ENCODE peak calls at places on chromosomes 13 and 19, in seven cellular contexts. One of them, this sample, is unnamed.

GRCh38 chr19:419721-420515 is 11.0 kb upstream of the C2CD4C start:
- DNase-seq in esophagus squamous epithelium: no peak
- DNase-seq in BJ: no peak
- DNase-seq in colonic mucosa: no peak
- DNase-seq in MM.1S: no peak
- DNase-seq in upper lobe of left lung: no peak
- DNase-seq in progenitor cell of endocrine pancreas: no peak
- DNase-seq in this sample: no peak

GRCh38 chr19:7013678-7014077 is 7.6 kb downstream of the MBD3L2B start:
- DNase-seq in progenitor cell of endocrine pancreas: no peak
- DNase-seq in esophagus squamous epithelium: no peak
- DNase-seq in colonic mucosa: peak
- DNase-seq in MM.1S: no peak
- DNase-seq in upper lobe of left lung: no peak
- DNase-seq in BJ: no peak
- DNase-seq in this sample: peak

GRCh38 chr13:41916173-41916954 is 44.5 kb downstream of the VWA8 start:
- DNase-seq in MM.1S: peak
- DNase-seq in progenitor cell of endocrine pancreas: no peak
- DNase-seq in upper lobe of left lung: no peak
- DNase-seq in colonic mucosa: no peak
- DNase-seq in BJ: peak
- DNase-seq in esophagus squamous epithelium: no peak
- DNase-seq in this sample: no peak

GRCh38 chr13:32902898-32903297 is 113.3 kb upstream of the KL start:
- DNase-seq in progenitor cell of endocrine pancreas: no peak
- DNase-seq in colonic mucosa: peak
- DNase-seq in upper lobe of left lung: no peak
- DNase-seq in BJ: no peak
- DNase-seq in esophagus squamous epithelium: no peak
- DNase-seq in MM.1S: no peak
- DNase-seq in this sample: no peak

GRCh38 chr13:39788097-39788496 is 132.6 kb downstream of the COG6 start:
- DNase-seq in BJ: no peak
- DNase-seq in esophagus squamous epithelium: no peak
- DNase-seq in MM.1S: no peak
- DNase-seq in upper lobe of left lung: no peak
- DNase-seq in colonic mucosa: no peak
- DNase-seq in progenitor cell of endocrine pancreas: no peak
- DNase-seq in this sample: no peak

GRCh38 chr13:112771139-112771876 is 81.5 kb downstream of the ATP11A start:
- DNase-seq in BJ: no peak
- DNase-seq in colonic mucosa: no peak
- DNase-seq in upper lobe of left lung: peak
- DNase-seq in progenitor cell of endocrine pancreas: no peak
- DNase-seq in esophagus squamous epithelium: no peak
- DNase-seq in MM.1S: no peak
- DNase-seq in this sample: no peak

GRCh38 chr13:64855506-64855905 is 2374.6 kb downstream of the PCDH9 start:
- DNase-seq in upper lobe of left lung: no peak
- DNase-seq in MM.1S: no peak
- DNase-seq in progenitor cell of endocrine pancreas: no peak
- DNase-seq in esophagus squamous epithelium: no peak
- DNase-seq in BJ: no peak
- DNase-seq in colonic mucosa: no peak
- DNase-seq in this sample: no peak

GRCh38 chr13:38735655-38736440 is 49.0 kb downstream of the FREM2 start:
- DNase-seq in colonic mucosa: no peak
- DNase-seq in progenitor cell of endocrine pancreas: no peak
- DNase-seq in esophagus squamous epithelium: no peak
- DNase-seq in MM.1S: no peak
- DNase-seq in upper lobe of left lung: no peak
- DNase-seq in BJ: no peak
- DNase-seq in this sample: peak

GRCh38 chr19:10516671-10517286 is 468 bp downstream of the S1PR5 start:
- DNase-seq in upper lobe of left lung: no peak
- DNase-seq in colonic mucosa: no peak
- DNase-seq in MM.1S: no peak
- DNase-seq in BJ: no peak
- DNase-seq in progenitor cell of endocrine pancreas: no peak
- DNase-seq in esophagus squamous epithelium: no peak
- DNase-seq in this sample: no peak

GRCh38 chr13:74644239-74644638 is 510.0 kb upstream of the KLF12 start:
- DNase-seq in upper lobe of left lung: no peak
- DNase-seq in progenitor cell of endocrine pancreas: no peak
- DNase-seq in colonic mucosa: no peak
- DNase-seq in MM.1S: no peak
- DNase-seq in esophagus squamous epithelium: no peak
- DNase-seq in BJ: no peak
- DNase-seq in this sample: peak

GRCh38 chr19:44640518-44640917 is 3.2 kb upstream of the PVR start:
- DNase-seq in esophagus squamous epithelium: no peak
- DNase-seq in colonic mucosa: no peak
- DNase-seq in BJ: no peak
- DNase-seq in progenitor cell of endocrine pancreas: no peak
- DNase-seq in upper lobe of left lung: no peak
- DNase-seq in MM.1S: no peak
- DNase-seq in this sample: no peak

GRCh38 chr19:16846901-16847300 is 17.7 kb downstream of the SIN3B start:
- DNase-seq in colonic mucosa: no peak
- DNase-seq in esophagus squamous epithelium: no peak
- DNase-seq in progenitor cell of endocrine pancreas: no peak
- DNase-seq in MM.1S: no peak
- DNase-seq in BJ: no peak
- DNase-seq in upper lobe of left lung: no peak
- DNase-seq in this sample: no peak

GRCh38 chr19:15935167-15935702 is 906 bp upstream of the CYP4F11 start:
- DNase-seq in colonic mucosa: no peak
- DNase-seq in progenitor cell of endocrine pancreas: no peak
- DNase-seq in upper lobe of left lung: no peak
- DNase-seq in esophagus squamous epithelium: no peak
- DNase-seq in BJ: no peak
- DNase-seq in MM.1S: no peak
- DNase-seq in this sample: peak

GRCh38 chr13:33806470-33807248 is 11.3 kb upstream of the RFC3 start:
- DNase-seq in upper lobe of left lung: no peak
- DNase-seq in BJ: no peak
- DNase-seq in esophagus squamous epithelium: no peak
- DNase-seq in MM.1S: no peak
- DNase-seq in progenitor cell of endocrine pancreas: no peak
- DNase-seq in colonic mucosa: no peak
- DNase-seq in this sample: no peak

GRCh38 chr19:13784731-13785452 is 10.4 kb upstream of the ZSWIM4 start:
- DNase-seq in MM.1S: peak
- DNase-seq in upper lobe of left lung: peak
- DNase-seq in esophagus squamous epithelium: no peak
- DNase-seq in progenitor cell of endocrine pancreas: peak
- DNase-seq in colonic mucosa: peak
- DNase-seq in BJ: no peak
- DNase-seq in this sample: no peak

GRCh38 chr13:42099962-42100675 is 51.7 kb downstream of the DGKH start:
- DNase-seq in esophagus squamous epithelium: no peak
- DNase-seq in BJ: no peak
- DNase-seq in MM.1S: no peak
- DNase-seq in progenitor cell of endocrine pancreas: no peak
- DNase-seq in colonic mucosa: no peak
- DNase-seq in upper lobe of left lung: no peak
- DNase-seq in this sample: no peak

GRCh38 chr19:35077411-35078223 is 36.1 kb downstream of the HPN start:
- DNase-seq in esophagus squamous epithelium: no peak
- DNase-seq in colonic mucosa: no peak
- DNase-seq in upper lobe of left lung: no peak
- DNase-seq in progenitor cell of endocrine pancreas: no peak
- DNase-seq in MM.1S: no peak
- DNase-seq in BJ: no peak
- DNase-seq in this sample: no peak

GRCh38 chr13:67416047-67416925 is 186.2 kb upstream of the PCDH9 start:
- DNase-seq in colonic mucosa: no peak
- DNase-seq in BJ: no peak
- DNase-seq in esophagus squamous epithelium: no peak
- DNase-seq in MM.1S: no peak
- DNase-seq in progenitor cell of endocrine pancreas: peak
- DNase-seq in upper lobe of left lung: peak
- DNase-seq in this sample: no peak

GRCh38 chr13:43652751-43653150 is 134.0 kb downstream of the ENOX1 start:
- DNase-seq in esophagus squamous epithelium: no peak
- DNase-seq in colonic mucosa: no peak
- DNase-seq in upper lobe of left lung: no peak
- DNase-seq in BJ: no peak
- DNase-seq in MM.1S: no peak
- DNase-seq in progenitor cell of endocrine pancreas: no peak
- DNase-seq in this sample: no peak

GRCh38 chr19:9362905-9363304 is at the start of gene ZNF177:
- DNase-seq in MM.1S: no peak
- DNase-seq in upper lobe of left lung: no peak
- DNase-seq in BJ: no peak
- DNase-seq in colonic mucosa: no peak
- DNase-seq in esophagus squamous epithelium: no peak
- DNase-seq in progenitor cell of endocrine pancreas: no peak
- DNase-seq in this sample: no peak

GRCh38 chr13:112614835-112615234 is 26.9 kb upstream of the TUBGCP3 start:
- DNase-seq in upper lobe of left lung: no peak
- DNase-seq in BJ: no peak
- DNase-seq in esophagus squamous epithelium: no peak
- DNase-seq in colonic mucosa: no peak
- DNase-seq in MM.1S: no peak
- DNase-seq in progenitor cell of endocrine pancreas: no peak
- DNase-seq in this sample: no peak

GRCh38 chr13:43876366-43876765 is 3.2 kb downstream of the CCDC122 start:
- DNase-seq in BJ: no peak
- DNase-seq in esophagus squamous epithelium: no peak
- DNase-seq in colonic mucosa: no peak
- DNase-seq in upper lobe of left lung: no peak
- DNase-seq in progenitor cell of endocrine pancreas: no peak
- DNase-seq in MM.1S: no peak
- DNase-seq in this sample: no peak

GRCh38 chr19:9673912-9674668 is 810 bp downstream of the ZNF562 start:
- DNase-seq in esophagus squamous epithelium: no peak
- DNase-seq in colonic mucosa: peak
- DNase-seq in upper lobe of left lung: no peak
- DNase-seq in progenitor cell of endocrine pancreas: no peak
- DNase-seq in MM.1S: no peak
- DNase-seq in BJ: no peak
- DNase-seq in this sample: no peak

GRCh38 chr19:51338563-51339312 is 3.2 kb downstream of the VSIG10L start:
- DNase-seq in MM.1S: no peak
- DNase-seq in colonic mucosa: peak
- DNase-seq in progenitor cell of endocrine pancreas: peak
- DNase-seq in BJ: no peak
- DNase-seq in esophagus squamous epithelium: peak
- DNase-seq in upper lobe of left lung: peak
- DNase-seq in this sample: no peak

DNA sequence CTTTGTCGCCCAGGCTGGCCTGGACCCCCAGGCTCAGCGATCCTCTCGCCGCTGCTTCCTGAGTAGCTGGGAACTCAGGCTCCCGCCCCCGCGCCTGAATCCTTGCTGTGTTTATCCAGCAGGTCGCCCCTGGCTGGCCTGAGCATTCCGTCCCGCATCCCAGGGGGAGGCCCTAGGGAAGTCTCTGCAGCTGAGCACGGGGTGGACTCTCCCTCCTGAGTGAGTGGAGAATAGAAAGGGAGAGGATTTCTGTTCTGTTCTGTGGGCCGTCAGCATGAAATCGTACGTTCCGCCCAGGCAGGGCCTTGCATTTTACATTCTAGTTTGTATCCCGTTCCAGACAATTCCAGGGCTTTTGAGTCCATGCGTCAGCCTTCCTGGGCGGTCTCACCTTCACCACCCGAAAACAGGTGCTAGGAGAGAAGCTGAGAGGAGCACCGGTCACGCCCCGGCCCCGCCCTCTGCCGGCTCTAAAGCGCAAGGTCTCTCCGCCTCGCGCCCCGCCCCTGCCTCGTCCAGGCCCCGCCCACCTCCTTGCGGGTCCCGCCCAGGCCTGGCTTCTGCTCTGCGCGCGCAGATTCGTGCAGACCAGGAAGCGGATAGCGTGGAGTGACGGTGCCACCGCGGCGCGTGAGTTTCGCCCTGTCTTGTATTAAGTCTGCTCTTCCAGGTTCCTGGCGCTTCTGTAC is at the start of gene ZNF761:
- DNase-seq in progenitor cell of endocrine pancreas: peak
- DNase-seq in esophagus squamous epithelium: peak
- DNase-seq in MM.1S: peak
- DNase-seq in BJ: peak
- DNase-seq in colonic mucosa: peak
- DNase-seq in upper lobe of left lung: peak
- DNase-seq in this sample: peak
- TF ChIP-seq CTCF in progenitor cell of endocrine pancreas: peak
- TF ChIP-seq CTCF in esophagus squamous epithelium: peak
- TF ChIP-seq CTCF in MM.1S: no peak
- TF ChIP-seq CTCF in BJ: peak
- TF ChIP-seq CTCF in colonic mucosa: no peak
- TF ChIP-seq CTCF in upper lobe of left lung: peak
- TF ChIP-seq CTCF in this sample: peak

GRCh38 chr13:99935772-99936171 is 35.8 kb downstream of the ZIC5 start:
- DNase-seq in colonic mucosa: no peak
- DNase-seq in upper lobe of left lung: no peak
- DNase-seq in BJ: no peak
- DNase-seq in MM.1S: no peak
- DNase-seq in esophagus squamous epithelium: no peak
- DNase-seq in progenitor cell of endocrine pancreas: no peak
- DNase-seq in this sample: no peak
- TF ChIP-seq CTCF in colonic mucosa: no peak
- TF ChIP-seq CTCF in upper lobe of left lung: no peak
- TF ChIP-seq CTCF in BJ: no peak
- TF ChIP-seq CTCF in MM.1S: no peak
- TF ChIP-seq CTCF in esophagus squamous epithelium: no peak
- TF ChIP-seq CTCF in progenitor cell of endocrine pancreas: no peak
- TF ChIP-seq CTCF in this sample: peak

GRCh38 chr19:55913643-55914268 is 18.4 kb downstream of the NLRP13 start:
- DNase-seq in BJ: no peak
- DNase-seq in MM.1S: no peak
- DNase-seq in colonic mucosa: no peak
- DNase-seq in progenitor cell of endocrine pancreas: no peak
- DNase-seq in upper lobe of left lung: no peak
- DNase-seq in esophagus squamous epithelium: no peak
- DNase-seq in this sample: no peak
- TF ChIP-seq CTCF in BJ: no peak
- TF ChIP-seq CTCF in MM.1S: peak
- TF ChIP-seq CTCF in colonic mucosa: no peak
- TF ChIP-seq CTCF in progenitor cell of endocrine pancreas: no peak
- TF ChIP-seq CTCF in upper lobe of left lung: no peak
- TF ChIP-seq CTCF in esophagus squamous epithelium: no peak
- TF ChIP-seq CTCF in this sample: no peak

DNA sequence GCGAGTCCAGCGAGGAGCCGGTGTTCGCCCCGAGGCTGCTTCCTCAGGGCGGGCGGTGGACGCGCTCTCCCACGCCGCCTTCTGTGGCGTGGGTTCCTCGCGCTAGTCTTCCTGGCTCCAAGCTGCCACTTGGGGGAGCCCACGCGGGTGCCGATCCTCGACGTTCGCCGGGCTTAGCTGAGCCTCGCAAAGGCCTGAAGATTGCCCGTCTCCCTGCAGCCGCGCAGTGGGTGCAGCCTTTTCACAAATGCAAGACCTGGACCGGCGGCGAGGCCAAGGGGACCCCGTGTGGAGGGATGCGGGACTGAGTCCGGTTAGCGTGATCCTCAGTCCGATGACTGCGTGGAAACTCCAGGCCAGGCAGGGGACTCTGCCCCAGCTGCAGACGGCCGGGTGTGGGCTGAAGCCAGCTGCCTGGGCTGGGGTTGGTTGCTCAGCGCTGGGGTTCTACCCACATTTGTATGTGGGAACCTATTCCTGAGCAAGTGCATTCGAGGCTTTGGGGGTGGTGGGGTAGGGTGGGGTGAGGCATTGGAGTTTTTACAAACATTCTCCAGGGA is 16.6 kb upstream of the LRP3 start:
- DNase-seq in upper lobe of left lung: no peak
- DNase-seq in progenitor cell of endocrine pancreas: peak
- DNase-seq in BJ: no peak
- DNase-seq in colonic mucosa: no peak
- DNase-seq in MM.1S: no peak
- DNase-seq in esophagus squamous epithelium: peak
- DNase-seq in this sample: no peak
- TF ChIP-seq CTCF in upper lobe of left lung: peak
- TF ChIP-seq CTCF in progenitor cell of endocrine pancreas: peak
- TF ChIP-seq CTCF in BJ: peak
- TF ChIP-seq CTCF in colonic mucosa: peak
- TF ChIP-seq CTCF in MM.1S: peak
- TF ChIP-seq CTCF in esophagus squamous epithelium: no peak
- TF ChIP-seq CTCF in this sample: peak

This sample was measured in epithelial cell of proximal tubule.